ENCODE peak calls at places on chromosomes 12 and 14, in six cellular contexts. B is astrocyte, I is PC-3, K is A549, L is AG04450, R is fibroblast of villous mesenchyme. Y is an unnamed sample.
A peak's percentile ranks its signal among the peaks of the same experiment; 100 is the strongest.

GRCh38 chr14:63677891-63678379 is 36.3 kb upstream of the WDR89 start:
- DNase-seq in B (peak; percentile 62), I (peak; percentile 96), K (no peak), L (no peak), R (peak; percentile 95), Y (peak; percentile 69)

GRCh38 chr12:26524862-26525465 is 308.0 kb downstream of the ITPR2 start:
- DNase-seq in B (no peak), I (peak; percentile 73), K (no peak), L (no peak), R (peak; percentile 15), Y (no peak)

GRCh38 chr12:31906581-31907286 is 52.5 kb upstream of the RESF1 start:
- DNase-seq in B (no peak), I (no peak), K (no peak), L (no peak), R (no peak), Y (no peak)

GRCh38 chr12:2528001-2528400 is 266.8 kb upstream of the FKBP4 start:
- DNase-seq in B (no peak), I (no peak), K (no peak), L (no peak), R (no peak), Y (no peak)

GRCh38 chr12:76033116-76034001 is 1.8 kb upstream of the PHLDA1 start:
- DNase-seq in B (peak; percentile 50), I (peak; percentile 43), K (no peak), L (no peak), R (peak; percentile 64), Y (no peak)

GRCh38 chr14:73249108-73249507 is 11.8 kb downstream of the PAPLN start:
- DNase-seq in B (no peak), I (no peak), K (no peak), L (no peak), R (no peak), Y (no peak)

GRCh38 chr12:52055781-52056711 is 4.8 kb downstream of the NR4A1 start:
- DNase-seq in B (no peak), I (no peak), K (no peak), L (no peak), R (peak; percentile 45), Y (no peak)

GRCh38 chr12:109377139-109377685 is 29.5 kb downstream of the MYO1H start:
- DNase-seq in B (no peak), I (no peak), K (no peak), L (no peak), R (no peak), Y (no peak)

GRCh38 chr14:24198845-24199524 is 3.7 kb upstream of the TM9SF1 start:
- DNase-seq in B (no peak), I (no peak), K (no peak), L (no peak), R (no peak), Y (no peak)

GRCh38 chr12:10214131-10214876 is 1.6 kb downstream of the GABARAPL1 start:
- DNase-seq in B (peak; percentile 83), I (peak; percentile 42), K (no peak), L (no peak), R (peak; percentile 76), Y (no peak)

GRCh38 chr12:48988030-48988649 is 10.0 kb downstream of the WNT1 start:
- DNase-seq in B (no peak), I (peak; percentile 71), K (peak; percentile 68), L (no peak), R (peak; percentile 56), Y (no peak)

GRCh38 chr12:67795235-67795634 is 146.7 kb downstream of the DYRK2 start:
- DNase-seq in B (no peak), I (peak; percentile 60), K (no peak), L (no peak), R (no peak), Y (no peak)

GRCh38 chr14:64960762-64961276 is 11.3 kb downstream of the RAB15 start:
- DNase-seq in B (no peak), I (no peak), K (no peak), L (no peak), R (no peak), Y (no peak)

GRCh38 chr12:103495783-103496456 is at the start of gene C12orf42:
- DNase-seq in B (no peak), I (peak; percentile 76), K (peak; percentile 80), L (no peak), R (peak; percentile 5), Y (no peak)

GRCh38 chr12:131093971-131094830 is 140.5 kb downstream of the ADGRD1 start:
- DNase-seq in B (no peak), I (no peak), K (no peak), L (no peak), R (no peak), Y (no peak)

GRCh38 chr12:22821985-22822384 is 197.0 kb downstream of the ETNK1 start:
- DNase-seq in B (peak; percentile 40), I (no peak), K (no peak), L (no peak), R (peak; percentile 10), Y (peak; percentile 10)

GRCh38 chr12:63822352-63822751 is 22.1 kb upstream of the SRGAP1 start:
- DNase-seq in B (peak; percentile 48), I (no peak), K (no peak), L (peak; percentile 63), R (peak; percentile 62), Y (no peak)

GRCh38 chr12:104877107-104877705 is 80.9 kb downstream of the SLC41A2 start:
- DNase-seq in B (peak; percentile 12), I (peak; percentile 72), K (peak; percentile 13), L (no peak), R (peak; percentile 56), Y (no peak)

GRCh38 chr12:14283489-14284144 is 81.9 kb upstream of the ATF7IP start:
- DNase-seq in B (no peak), I (no peak), K (no peak), L (no peak), R (no peak), Y (no peak)

GRCh38 chr12:42761601-42762350 is 172.2 kb upstream of the PRICKLE1 start:
- DNase-seq in B (peak; percentile 78), I (peak; percentile 64), K (no peak), L (no peak), R (no peak), Y (no peak)

GRCh38 chr12:62671321-62671720 is 204.7 kb downstream of the MON2 start:
- DNase-seq in B (no peak), I (no peak), K (no peak), L (no peak), R (no peak), Y (no peak)

GRCh38 chr14:22838631-22839041 is 2.3 kb downstream of the MMP14 start:
- DNase-seq in B (peak; percentile 84), I (no peak), K (no peak), L (no peak), R (peak; percentile 74), Y (no peak)

GRCh38 chr14:92964124-92965109 is 41.5 kb downstream of the CHGA start:
- DNase-seq in B (no peak), I (no peak), K (no peak), L (no peak), R (no peak), Y (no peak)

GRCh38 chr12:111664961-111665865 is 20.5 kb downstream of the BRAP start:
- DNase-seq in B (no peak), I (no peak), K (no peak), L (no peak), R (no peak), Y (no peak)

GRCh38 chr12:38367506-38367905 is 50.9 kb downstream of the ALG10B start:
- DNase-seq in B (no peak), I (no peak), K (no peak), L (no peak), R (no peak), Y (no peak)

GRCh38 chr12:6368906-6369525 is 6.3 kb downstream of the SCNN1A start:
- DNase-seq in B (no peak), I (no peak), K (no peak), L (no peak), R (no peak), Y (no peak)

GRCh38 chr12:6372403-6373003 is 2.9 kb downstream of the SCNN1A start:
- DNase-seq in B (peak; percentile 80), I (peak; percentile 86), K (peak; percentile 81), L (no peak), R (peak; percentile 95), Y (peak; percentile 52)

GRCh38 chr12:6369916-6370575 is 5.3 kb downstream of the SCNN1A start:
- DNase-seq in B (no peak), I (no peak), K (no peak), L (no peak), R (peak; percentile 53), Y (no peak)

GRCh38 chr12:6370994-6371754 is 4.2 kb downstream of the SCNN1A start:
- DNase-seq in B (peak; percentile 76), I (peak; percentile 97), K (peak; percentile 98), L (no peak), R (peak; percentile 84), Y (peak; percentile 98)

GRCh38 chr12:6370576-6370935 is 4.8 kb downstream of the SCNN1A start:
- DNase-seq in B (no peak), I (no peak), K (no peak), L (no peak), R (no peak), Y (no peak)
- H3K4me3 ChIP-seq in B (no peak overlapping the region), I (no peak overlapping the region), K (peak overlapping the region; percentile 5), L (no peak overlapping the region), R (no peak overlapping the region), Y (no peak overlapping the region)

DNA sequence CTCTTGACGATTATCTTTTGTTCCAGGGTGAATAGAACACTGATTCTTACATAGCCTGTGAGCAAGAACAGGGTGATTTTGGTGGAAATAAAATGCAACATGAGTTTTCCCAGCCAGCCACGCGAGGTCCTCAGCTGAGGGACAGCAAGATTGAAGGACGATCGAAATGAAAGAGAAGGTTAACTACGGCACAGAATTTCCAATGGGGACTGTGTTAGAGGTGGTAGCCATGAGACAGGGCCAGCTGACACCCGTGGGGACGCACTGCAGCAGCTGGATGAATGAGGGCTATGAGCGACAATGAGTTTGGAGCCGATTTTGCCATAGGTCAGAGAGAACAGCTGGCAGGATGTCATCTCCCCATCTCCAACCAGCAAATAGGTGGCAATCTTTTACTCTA is 243.4 kb upstream of the PELI2 start:
- DNase-seq in B (no peak), I (no peak), K (no peak), L (no peak), R (no peak), Y (no peak)
- H3K4me3 ChIP-seq in B (no peak overlapping the region), I (no peak overlapping the region), K (no peak overlapping the region), L (no peak overlapping the region), R (no peak overlapping the region), Y (no peak overlapping the region)

DNA sequence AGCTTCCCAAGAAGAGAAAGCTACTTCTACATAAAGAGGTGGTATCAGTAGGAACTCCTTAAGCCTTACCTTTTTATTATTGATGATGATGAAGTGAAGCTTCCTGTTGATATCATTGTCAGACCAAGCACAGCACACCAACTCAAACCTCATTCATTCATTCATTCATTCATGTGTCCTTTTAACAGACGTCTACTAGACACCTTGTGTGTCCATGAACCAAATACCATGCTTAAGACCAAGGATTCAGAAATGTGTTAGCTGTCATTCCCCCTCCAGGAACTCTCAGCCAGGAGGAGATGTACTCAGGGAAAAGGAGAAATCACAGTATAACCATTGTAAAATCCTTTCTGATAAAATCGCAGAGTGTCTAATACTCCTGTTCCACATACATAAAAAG is 194.8 kb downstream of the ZFP36L1 start:
- DNase-seq in B (no peak), I (no peak), K (no peak), L (no peak), R (no peak), Y (no peak)
- H3K4me3 ChIP-seq in B (no peak overlapping the region), I (peak overlapping the region; percentile 9), K (no peak overlapping the region), L (no peak overlapping the region), R (no peak overlapping the region), Y (no peak overlapping the region)

DNA sequence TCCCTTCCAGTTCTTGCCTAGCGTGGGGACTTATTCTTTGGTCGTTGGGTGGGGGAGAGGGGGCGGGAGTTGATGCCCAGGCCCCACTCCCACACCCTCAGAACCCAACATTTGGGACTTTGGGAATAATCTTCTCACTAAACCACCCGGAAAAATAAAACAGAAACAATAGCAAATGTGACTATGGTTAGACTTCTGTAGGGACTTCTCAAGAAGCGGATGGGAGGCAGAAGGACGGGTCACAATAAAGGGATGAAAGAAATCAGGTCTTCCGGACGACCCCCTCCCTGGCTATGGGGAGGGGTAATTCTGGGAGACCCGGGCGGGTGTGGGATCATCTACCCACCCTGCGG is 28.5 kb upstream of the SMUG1 start:
- DNase-seq in B (no peak), I (no peak), K (no peak), L (no peak), R (no peak), Y (no peak)
- H3K4me3 ChIP-seq in B (peak overlapping the region; percentile 55), I (peak overlapping the region; percentile 67), K (peak overlapping the region; percentile 35), L (peak overlapping the region; percentile 56), R (peak overlapping the region; percentile 47), Y (peak overlapping the region; percentile 33)